ENCODE peak calls at places on chromosomes 13 and 19, in four cellular contexts. F is endothelial cell, O is colonic mucosa, D is AG09319. B is an unnamed sample.
A peak's percentile ranks its signal among the peaks of the same experiment; 100 is the strongest.

GRCh38 chr19:47157455-47158321 is 27.1 kb downstream of the SAE1 start:
- DNase-seq in F (peak; percentile 63), O (peak; percentile 62), D (no peak), B (no peak)

GRCh38 chr13:26601669-26602068 is 44.2 kb downstream of the WASF3 start:
- DNase-seq in F (no peak), O (no peak), D (no peak), B (no peak)

GRCh38 chr13:91878491-91878890 is 480.1 kb downstream of the GPC5 start:
- DNase-seq in F (no peak), O (no peak), D (no peak), B (no peak)

GRCh38 chr13:47628666-47629065 is 372.4 kb downstream of the SUCLA2 start:
- DNase-seq in F (no peak), O (no peak), D (no peak), B (no peak)

GRCh38 chr19:47275866-47276461 is 1.3 kb downstream of the INAFM1 start:
- DNase-seq in F (no peak), O (no peak), D (no peak), B (no peak)

GRCh38 chr13:48804836-48805601 is 151.3 kb downstream of the CYSLTR2 start:
- DNase-seq in F (no peak), O (no peak), D (peak; percentile 46), B (no peak)

GRCh38 chr19:17330546-17331253 is 4.0 kb downstream of the ANO8 start:
- DNase-seq in F (no peak), O (no peak), D (no peak), B (no peak)

GRCh38 chr19:14155371-14155770 is 19.0 kb upstream of the ASF1B start:
- DNase-seq in F (no peak), O (no peak), D (no peak), B (no peak)

GRCh38 chr19:55352040-55352439 is 2.5 kb downstream of the COX6B2 start:
- DNase-seq in F (no peak), O (no peak), D (no peak), B (peak; percentile 67)

GRCh38 chr13:24180743-24181384 is 20.3 kb downstream of the SPATA13 start:
- DNase-seq in F (no peak), O (no peak), D (no peak), B (no peak)

GRCh38 chr19:18282021-18282787 is 782 bp upstream of the JUND start:
- DNase-seq in F (no peak), O (peak; percentile 57), D (no peak), B (peak; percentile 27)

DNA sequence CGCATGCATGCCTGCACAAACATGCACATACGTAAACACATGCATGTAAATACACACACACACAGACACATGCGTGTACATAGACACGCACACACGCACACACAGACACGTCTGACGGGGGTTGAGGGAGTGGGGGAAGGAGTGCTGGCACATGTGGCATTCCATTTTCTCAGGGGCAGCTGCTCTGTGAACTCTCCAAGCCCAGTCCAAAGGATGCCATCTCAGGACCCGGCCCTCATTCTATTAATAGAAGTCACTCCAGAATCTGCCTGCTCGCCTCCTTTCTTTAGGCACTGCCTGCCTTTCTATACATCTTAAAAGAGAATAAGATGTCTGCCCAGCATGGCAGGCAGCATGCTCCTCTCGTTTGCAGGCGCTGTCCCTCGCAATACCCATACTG is 5.3 kb downstream of the ARHGEF7 start:
- DNase-seq in F (no peak), O (no peak), D (no peak), B (no peak)
- TF ChIP-seq CTCF in F (no peak), O (no peak), D (no peak), B (no peak)

GRCh38 chr19:19379527-19379926 is 25.9 kb upstream of the GATAD2A start:
- DNase-seq in F (no peak), O (no peak), D (no peak), B (no peak)
- TF ChIP-seq CTCF in F (no peak), O (no peak), D (no peak), B (no peak)

DNA sequence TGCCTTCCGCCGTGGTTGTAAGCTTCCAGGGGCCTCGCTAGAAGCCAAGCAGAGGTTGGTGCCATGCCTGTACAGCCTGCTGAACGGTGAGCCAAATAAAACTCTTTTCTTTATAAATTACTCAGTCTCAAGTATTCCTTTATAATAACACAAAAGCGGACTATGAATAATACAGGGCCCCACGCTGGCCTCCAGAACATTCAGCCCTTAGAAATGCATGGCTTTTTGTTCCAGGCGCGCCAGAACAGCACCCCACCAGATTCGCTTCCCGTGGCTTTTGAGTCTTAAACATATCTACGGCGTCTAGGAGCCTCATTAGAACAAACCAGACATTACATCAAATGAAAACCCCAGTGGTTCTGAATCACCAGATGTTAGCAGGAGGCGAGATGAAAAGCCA is 75.1 kb downstream of the SLC15A1 start:
- DNase-seq in F (no peak), O (no peak), D (no peak), B (no peak)
- TF ChIP-seq CTCF in F (no peak), O (no peak), D (no peak), B (no peak)

GRCh38 chr13:43981091-43981490 is 101.4 kb downstream of the LACC1 start:
- DNase-seq in F (no peak), O (no peak), D (no peak), B (no peak)
- TF ChIP-seq CTCF in F (peak; percentile 45), O (no peak), D (no peak), B (no peak)

DNA sequence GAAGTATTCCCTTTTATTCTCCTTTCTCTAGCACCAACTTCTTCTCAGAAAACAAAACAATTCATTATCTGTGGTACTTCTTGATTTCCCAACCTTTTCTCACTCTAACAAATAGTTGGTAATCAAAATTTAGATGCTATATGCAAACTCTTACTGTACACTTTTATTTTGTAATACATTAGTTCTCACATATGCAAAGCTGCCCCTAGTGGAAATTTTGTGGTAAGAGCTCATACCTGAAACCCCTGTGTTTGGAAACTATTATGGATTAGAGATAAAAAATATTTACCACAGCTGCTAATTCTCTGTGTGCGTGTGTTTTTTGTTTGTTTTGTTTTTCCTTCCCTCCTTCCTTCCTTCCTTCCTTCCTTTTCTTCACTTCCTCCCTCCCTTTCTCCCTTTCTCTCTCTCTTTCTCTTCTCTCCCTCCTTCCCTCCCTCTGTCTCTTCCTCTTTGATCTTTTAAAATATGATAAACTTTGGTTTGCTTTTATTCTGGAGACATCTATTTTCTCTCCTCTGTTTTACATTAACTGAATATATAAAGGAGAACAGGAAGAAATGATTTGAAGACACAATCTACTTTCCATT is 537.4 kb downstream of the SLITRK6 start:
- DNase-seq in F (no peak), O (no peak), D (no peak), B (no peak)
- TF ChIP-seq CTCF in F (peak; percentile 59), O (no peak), D (peak; percentile 35), B (no peak)

GRCh38 chr19:54298357-54299125 is 14.4 kb downstream of the LILRA5 start:
- DNase-seq in F (no peak), O (no peak), D (no peak), B (no peak)

GRCh38 chr19:54299126-54299498 is 13.9 kb downstream of the LILRA5 start:
- DNase-seq in F (no peak), O (no peak), D (no peak), B (no peak)

GRCh38 chr19:54299515-54299914 is 13.5 kb downstream of the LILRA5 start:
- DNase-seq in F (no peak), O (no peak), D (no peak), B (no peak)

GRCh38 chr19:54294539-54294938 is 13.6 kb upstream of the LILRB2 start:
- DNase-seq in F (no peak), O (no peak), D (no peak), B (no peak)

GRCh38 chr19:54297759-54298305 is 15.1 kb downstream of the LILRA5 start:
- DNase-seq in F (no peak), O (no peak), D (no peak), B (peak; percentile 28)
- TF ChIP-seq CTCF in F (no peak), O (no peak), D (no peak), B (no peak)

GRCh38 chr19:38143847-38144246 is 80.2 kb downstream of the DPF1 start:
- DNase-seq in F (no peak), O (no peak), D (no peak), B (no peak)
- TF ChIP-seq CTCF in F (no peak), O (no peak), D (peak; percentile 16), B (peak; percentile 24)

B was measured in Calu3.